ENCODE peak calls at places on chromosomes 12 and 14, in seven cellular contexts. H is HepG2, T is SK-N-SH, S is HCT116, G is K562, P is GM12878, R is H1. F is an unnamed sample.

GRCh38 chr12:127052491-127053232 is 1214.3 kb upstream of the TMEM132C start:
- DNase-seq in S (peak; percentile 94), T (no peak), G (no peak), P (no peak), H (no peak), R (no peak), F (no peak)

GRCh38 chr14:101730626-101731186 is 30.8 kb upstream of the PPP2R5C start:
- DNase-seq in P (no peak), T (no peak), R (no peak), G (no peak), S (no peak), H (no peak), F (no peak)

GRCh38 chr12:15984097-15984800 is 73.1 kb downstream of the DERA start:
- DNase-seq in T (no peak), H (no peak), S (no peak), P (no peak), G (no peak), R (no peak), F (no peak)

GRCh38 chr14:61927015-61927414 is 164.8 kb downstream of the SNAPC1 start:
- DNase-seq in R (no peak), H (no peak), P (no peak), S (no peak), G (no peak), T (no peak), F (no peak)

GRCh38 chr14:62409909-62410308 is 635.3 kb downstream of the KCNH5 start:
- DNase-seq in H (no peak), G (no peak), P (no peak), S (no peak), T (no peak), R (no peak), F (peak; percentile 15)

GRCh38 chr14:42475289-42475688 is 868.6 kb downstream of the LRFN5 start:
- DNase-seq in P (no peak), R (no peak), G (no peak), H (no peak), S (no peak), T (no peak), F (no peak)

GRCh38 chr14:100767788-100768536 is 41.3 kb downstream of the DLK1 start:
- DNase-seq in P (no peak), G (no peak), H (no peak), R (no peak), T (no peak), S (no peak), F (no peak)

GRCh38 chr14:77139540-77140342 is 1.9 kb downstream of the ZDHHC22 start:
- DNase-seq in S (peak; percentile 27), H (peak; percentile 29), R (peak; percentile 93), P (no peak), T (peak; percentile 90), G (peak; percentile 66), F (no peak)

GRCh38 chr12:101945361-101946232 is 68.2 kb downstream of the DRAM1 start:
- DNase-seq in R (no peak), H (peak; percentile 39), T (peak; percentile 14), G (no peak), S (no peak), P (no peak), F (no peak)

GRCh38 chr12:84313326-84313675 is 599.3 kb downstream of the SLC6A15 start:
- DNase-seq in R (no peak), S (no peak), T (no peak), G (no peak), P (no peak), H (no peak), F (no peak)

GRCh38 chr12:130747867-130748740 is 32.0 kb upstream of the RIMBP2 start:
- DNase-seq in T (peak; percentile 89), R (peak; percentile 98), S (peak; percentile 40), P (no peak), H (peak; percentile 40), G (peak; percentile 75), F (peak; percentile 48)

GRCh38 chr12:120651821-120652220 is 11.4 kb downstream of the CABP1 start:
- DNase-seq in R (no peak), H (no peak), G (no peak), S (no peak), P (no peak), T (no peak), F (no peak)

GRCh38 chr14:92099802-92100201 is 6.6 kb downstream of the ATXN3 start:
- DNase-seq in R (no peak), S (no peak), P (no peak), T (no peak), H (no peak), G (no peak), F (no peak)

GRCh38 chr14:60758875-60759274 is 24.3 kb downstream of the MNAT1 start:
- DNase-seq in S (no peak), T (no peak), R (no peak), H (no peak), P (no peak), G (no peak), F (no peak)

GRCh38 chr14:86091811-86092210 is 561.9 kb downstream of the FLRT2 start:
- DNase-seq in T (no peak), R (no peak), G (no peak), H (no peak), P (no peak), S (no peak), F (no peak)

GRCh38 chr12:105212431-105212830 is 23.5 kb downstream of the APPL2 start:
- DNase-seq in P (no peak), T (no peak), R (no peak), H (no peak), S (no peak), G (no peak), F (no peak)

GRCh38 chr12:19575307-19576243 is 136.3 kb downstream of the AEBP2 start:
- DNase-seq in T (peak; percentile 89), S (peak; percentile 18), P (no peak), R (no peak), H (peak; percentile 1), G (no peak), F (no peak)

GRCh38 chr14:93008381-93008780 is 85.4 kb downstream of the CHGA start:
- DNase-seq in S (no peak), P (no peak), H (no peak), G (peak; percentile 14), R (no peak), T (peak; percentile 82), F (no peak)

GRCh38 chr12:56119361-56119796 is 1.3 kb downstream of the ZC3H10 start:
- DNase-seq in H (peak; percentile 95), R (peak; percentile 69), S (peak; percentile 82), G (peak; percentile 87), P (no peak), T (peak; percentile 85), F (no peak)
- TF ChIP-seq POLR2AphosphoS5 in H (no peak), R (no peak), S (no peak), G (peak; percentile 25), P (no peak), T (no peak), F (no peak)

DNA sequence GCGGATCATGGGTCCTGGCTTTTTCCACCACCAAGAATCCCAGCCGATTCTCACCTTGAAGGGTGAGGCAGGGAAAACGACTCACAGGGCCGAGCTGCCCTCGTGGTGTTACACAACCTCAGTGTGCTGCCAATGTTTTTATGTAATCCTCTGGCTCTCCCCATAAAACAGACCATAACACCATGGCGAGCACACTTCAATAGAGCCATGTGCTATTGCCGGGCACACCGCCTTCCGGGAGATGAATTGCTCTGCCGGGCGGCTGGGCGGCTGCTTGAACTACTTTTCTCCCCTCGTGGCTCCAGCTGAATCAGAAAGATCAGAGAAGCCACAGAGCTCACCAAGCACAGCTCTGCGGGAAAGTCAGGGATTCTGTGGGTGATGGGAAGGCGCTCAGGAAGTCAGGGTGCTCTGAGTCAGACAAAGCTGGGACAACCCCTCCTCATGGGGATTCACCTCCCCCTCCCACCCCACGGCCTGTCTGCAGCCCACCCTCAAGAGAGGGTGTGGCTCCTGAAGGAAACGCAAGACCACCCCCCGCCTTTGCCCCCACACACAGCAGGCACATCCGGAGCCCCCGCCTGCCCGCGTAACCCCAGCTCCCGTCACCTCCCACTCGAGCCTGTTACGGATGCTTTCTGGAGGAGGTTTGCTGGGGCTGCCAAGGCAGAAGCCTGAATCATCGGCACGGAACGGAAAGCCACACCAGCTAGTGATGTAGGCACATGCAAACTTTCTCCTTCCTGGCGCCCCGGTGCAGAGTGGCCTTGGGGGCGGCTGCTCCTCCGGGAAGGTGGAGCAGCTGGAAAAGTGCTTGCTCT is 1.8 kb downstream of the GALNT9 start:
- DNase-seq in G (no peak), S (no peak), T (no peak), P (no peak), R (no peak), H (no peak), F (no peak)
- TF ChIP-seq SIN3A in G (no peak), S (no peak), T (no peak), P (no peak), R (no peak), H (no peak), F (no peak)

GRCh38 chr12:95336387-95337067 is 118.9 kb downstream of the VEZT start:
- DNase-seq in T (peak; percentile 86), R (peak; percentile 74), P (no peak), H (peak; percentile 86), G (peak; percentile 40), S (peak; percentile 65), F (peak; percentile 42)
- TF ChIP-seq POLR2AphosphoS5 in T (no peak), R (no peak), P (no peak), H (no peak), G (no peak), S (no peak), F (peak; percentile 28)

DNA sequence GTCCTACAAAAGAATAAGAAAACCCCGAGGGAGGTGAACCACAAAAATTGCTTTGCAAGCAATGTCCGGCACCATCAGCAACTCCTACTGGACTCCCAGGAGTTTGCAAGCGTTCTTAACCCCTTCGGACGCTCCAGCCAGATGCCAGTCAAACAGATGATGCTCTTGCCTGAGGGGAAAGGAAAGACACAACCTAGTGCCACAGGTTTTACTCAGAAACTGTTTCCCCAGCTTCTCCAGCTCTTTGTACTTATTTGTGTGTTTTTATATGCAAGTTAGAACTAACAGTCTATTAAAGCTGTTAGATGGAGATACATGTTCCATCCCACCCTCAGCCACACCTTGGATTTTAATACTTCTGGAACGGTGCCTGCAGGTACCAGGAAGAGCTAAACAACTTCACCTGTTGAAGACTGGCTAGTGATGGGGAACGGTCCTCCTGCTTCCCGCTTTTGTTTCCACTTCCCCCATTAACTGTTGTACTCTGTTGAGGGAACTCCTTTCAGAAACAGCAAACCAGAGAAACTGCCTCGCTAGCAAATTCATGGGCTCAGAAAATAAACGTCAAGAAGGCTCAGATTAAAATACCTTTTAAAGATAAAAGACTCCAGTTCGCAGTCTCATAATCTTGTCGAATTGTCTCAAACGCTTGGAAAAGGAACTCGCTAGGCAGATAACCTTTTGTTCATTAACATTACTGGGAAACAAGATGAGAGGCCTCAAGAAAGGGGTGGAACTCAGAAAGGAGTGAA is 1.1 kb upstream of the FERMT2 start:
- DNase-seq in R (no peak), S (peak; percentile 61), P (no peak), T (peak; percentile 68), H (peak; percentile 73), G (peak; percentile 18), F (peak; percentile 55)
- TF ChIP-seq SIN3A in R (no peak), S (no peak), P (no peak), T (no peak), H (peak; percentile 58), G (no peak), F (no peak)

DNA sequence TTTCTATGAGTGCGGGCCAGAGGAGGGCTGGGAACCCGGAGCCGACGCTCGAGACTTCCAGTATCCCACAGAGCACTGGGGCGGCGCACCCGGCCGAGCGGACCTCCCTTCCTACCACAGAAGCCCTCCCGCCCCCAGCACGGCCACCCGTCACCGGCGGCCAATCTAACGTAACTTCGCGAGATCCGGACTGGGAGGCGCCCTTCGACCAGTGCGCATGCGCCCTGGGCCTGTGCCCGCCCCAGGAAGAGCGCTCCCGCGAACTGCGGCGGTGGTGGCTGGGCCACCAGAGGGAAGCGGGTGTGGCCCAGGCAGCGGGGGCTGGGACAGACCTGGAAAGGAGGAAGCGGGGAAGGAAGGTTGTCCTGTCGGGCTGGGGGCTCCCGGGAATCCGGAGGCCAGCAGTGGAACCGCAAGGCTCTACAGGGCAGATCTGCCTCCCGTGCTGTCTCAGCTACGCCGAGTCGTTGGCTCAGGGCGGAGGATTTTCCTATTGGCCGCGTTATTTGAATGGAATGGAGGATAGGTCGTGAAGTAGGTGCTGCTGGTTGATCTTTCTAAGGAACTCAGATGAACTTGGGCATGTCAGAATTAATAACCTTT is at the start of gene PPP1R12A:
- DNase-seq in R (peak; percentile 94), H (peak; percentile 93), S (peak; percentile 91), P (peak; percentile 83), G (peak; percentile 91), T (peak; percentile 94), F (peak; percentile 74)
- TF ChIP-seq POLR2AphosphoS5 in R (peak; percentile 72), H (peak; percentile 90), S (peak; percentile 95), P (peak; percentile 95), G (peak; percentile 82), T (peak; percentile 87), F (peak; percentile 93)